ENCODE peak calls at places on chromosomes 3 and 15, in ten cellular contexts. One of them, this sample, is unnamed. For H3K4me1, the result is how much of the 10 kb centered on the place peaks cover.

GRCh38 chr15:86690566-86690965 is 610.9 kb downstream of the AGBL1 start:
- ATAC-seq in mucosa of descending colon: no peak
- ATAC-seq in heart left ventricle: no peak
- ATAC-seq in body of pancreas: no peak
- ATAC-seq in GM12878: no peak
- ATAC-seq in thoracic aorta: no peak
- ATAC-seq in GM23338: no peak
- ATAC-seq in upper lobe of left lung: no peak
- ATAC-seq in left lung: no peak
- ATAC-seq in psoas muscle: no peak
- ATAC-seq in this sample: no peak

GRCh38 chr3:105634719-105635118 is 234.1 kb downstream of the CBLB start:
- ATAC-seq in GM12878: no peak
- ATAC-seq in psoas muscle: no peak
- ATAC-seq in body of pancreas: no peak
- ATAC-seq in left lung: no peak
- ATAC-seq in GM23338: no peak
- ATAC-seq in thoracic aorta: no peak
- ATAC-seq in mucosa of descending colon: no peak
- ATAC-seq in heart left ventricle: no peak
- ATAC-seq in upper lobe of left lung: no peak
- ATAC-seq in this sample: no peak

GRCh38 chr3:114327665-114328064 is 33.8 kb downstream of the TIGIT start:
- ATAC-seq in upper lobe of left lung: no peak
- ATAC-seq in heart left ventricle: no peak
- ATAC-seq in left lung: no peak
- ATAC-seq in mucosa of descending colon: no peak
- ATAC-seq in GM23338: no peak
- ATAC-seq in thoracic aorta: no peak
- ATAC-seq in body of pancreas: no peak
- ATAC-seq in GM12878: peak
- ATAC-seq in psoas muscle: no peak
- ATAC-seq in this sample: no peak

GRCh38 chr3:124296416-124296815 is 304.5 kb upstream of the ROPN1 start:
- ATAC-seq in GM23338: no peak
- ATAC-seq in psoas muscle: no peak
- ATAC-seq in upper lobe of left lung: no peak
- ATAC-seq in left lung: no peak
- ATAC-seq in heart left ventricle: no peak
- ATAC-seq in thoracic aorta: no peak
- ATAC-seq in mucosa of descending colon: no peak
- ATAC-seq in GM12878: no peak
- ATAC-seq in body of pancreas: no peak
- ATAC-seq in this sample: no peak

GRCh38 chr3:106589306-106589942 is 720.6 kb upstream of the CBLB start:
- ATAC-seq in GM23338: no peak
- ATAC-seq in psoas muscle: no peak
- ATAC-seq in body of pancreas: no peak
- ATAC-seq in heart left ventricle: no peak
- ATAC-seq in thoracic aorta: no peak
- ATAC-seq in GM12878: no peak
- ATAC-seq in mucosa of descending colon: no peak
- ATAC-seq in upper lobe of left lung: peak
- ATAC-seq in left lung: no peak
- ATAC-seq in this sample: no peak

GRCh38 chr3:72274511-72275295 is 489.8 kb upstream of the PROK2 start:
- ATAC-seq in GM12878: peak
- ATAC-seq in psoas muscle: no peak
- ATAC-seq in mucosa of descending colon: peak
- ATAC-seq in upper lobe of left lung: peak
- ATAC-seq in body of pancreas: peak
- ATAC-seq in left lung: peak
- ATAC-seq in heart left ventricle: no peak
- ATAC-seq in GM23338: no peak
- ATAC-seq in thoracic aorta: no peak
- ATAC-seq in this sample: peak

GRCh38 chr15:63891763-63892123 is 58.0 kb upstream of the HERC1 start:
- ATAC-seq in psoas muscle: no peak
- ATAC-seq in mucosa of descending colon: no peak
- ATAC-seq in body of pancreas: no peak
- ATAC-seq in left lung: no peak
- ATAC-seq in GM23338: no peak
- ATAC-seq in upper lobe of left lung: no peak
- ATAC-seq in heart left ventricle: no peak
- ATAC-seq in GM12878: peak
- ATAC-seq in thoracic aorta: no peak
- ATAC-seq in this sample: no peak

GRCh38 chr15:69324565-69324964 is 25.9 kb downstream of the PAQR5 start:
- ATAC-seq in body of pancreas: no peak
- ATAC-seq in GM12878: no peak
- ATAC-seq in thoracic aorta: no peak
- ATAC-seq in psoas muscle: no peak
- ATAC-seq in left lung: no peak
- ATAC-seq in GM23338: no peak
- ATAC-seq in heart left ventricle: no peak
- ATAC-seq in upper lobe of left lung: no peak
- ATAC-seq in mucosa of descending colon: no peak
- ATAC-seq in this sample: no peak

GRCh38 chr3:142211034-142211433 is 14.4 kb downstream of the GK5 start:
- ATAC-seq in GM23338: peak
- ATAC-seq in psoas muscle: no peak
- ATAC-seq in body of pancreas: no peak
- ATAC-seq in mucosa of descending colon: peak
- ATAC-seq in left lung: no peak
- ATAC-seq in upper lobe of left lung: no peak
- ATAC-seq in GM12878: peak
- ATAC-seq in thoracic aorta: no peak
- ATAC-seq in heart left ventricle: no peak
- ATAC-seq in this sample: peak

GRCh38 chr3:24136624-24137310 is 191.7 kb downstream of the NR1D2 start:
- ATAC-seq in left lung: no peak
- ATAC-seq in upper lobe of left lung: no peak
- ATAC-seq in GM23338: no peak
- ATAC-seq in mucosa of descending colon: peak
- ATAC-seq in thoracic aorta: no peak
- ATAC-seq in body of pancreas: no peak
- ATAC-seq in psoas muscle: no peak
- ATAC-seq in GM12878: no peak
- ATAC-seq in heart left ventricle: no peak
- ATAC-seq in this sample: no peak

GRCh38 chr3:62184559-62184958 is 188.8 kb downstream of the FEZF2 start:
- ATAC-seq in GM23338: peak
- ATAC-seq in heart left ventricle: no peak
- ATAC-seq in mucosa of descending colon: no peak
- ATAC-seq in GM12878: peak
- ATAC-seq in upper lobe of left lung: peak
- ATAC-seq in thoracic aorta: no peak
- ATAC-seq in body of pancreas: no peak
- ATAC-seq in left lung: no peak
- ATAC-seq in psoas muscle: no peak
- ATAC-seq in this sample: no peak

GRCh38 chr3:126851934-126852333 is 131.0 kb upstream of the PLXNA1 start:
- ATAC-seq in heart left ventricle: no peak
- ATAC-seq in mucosa of descending colon: no peak
- ATAC-seq in GM12878: no peak
- ATAC-seq in GM23338: no peak
- ATAC-seq in left lung: no peak
- ATAC-seq in upper lobe of left lung: no peak
- ATAC-seq in psoas muscle: no peak
- ATAC-seq in thoracic aorta: no peak
- ATAC-seq in body of pancreas: no peak
- ATAC-seq in this sample: no peak

GRCh38 chr3:161484226-161484625 is 12.4 kb upstream of the OTOL1 start:
- ATAC-seq in GM12878: no peak
- ATAC-seq in heart left ventricle: no peak
- ATAC-seq in GM23338: no peak
- ATAC-seq in left lung: no peak
- ATAC-seq in mucosa of descending colon: no peak
- ATAC-seq in thoracic aorta: no peak
- ATAC-seq in body of pancreas: no peak
- ATAC-seq in upper lobe of left lung: no peak
- ATAC-seq in psoas muscle: no peak
- ATAC-seq in this sample: no peak

DNA sequence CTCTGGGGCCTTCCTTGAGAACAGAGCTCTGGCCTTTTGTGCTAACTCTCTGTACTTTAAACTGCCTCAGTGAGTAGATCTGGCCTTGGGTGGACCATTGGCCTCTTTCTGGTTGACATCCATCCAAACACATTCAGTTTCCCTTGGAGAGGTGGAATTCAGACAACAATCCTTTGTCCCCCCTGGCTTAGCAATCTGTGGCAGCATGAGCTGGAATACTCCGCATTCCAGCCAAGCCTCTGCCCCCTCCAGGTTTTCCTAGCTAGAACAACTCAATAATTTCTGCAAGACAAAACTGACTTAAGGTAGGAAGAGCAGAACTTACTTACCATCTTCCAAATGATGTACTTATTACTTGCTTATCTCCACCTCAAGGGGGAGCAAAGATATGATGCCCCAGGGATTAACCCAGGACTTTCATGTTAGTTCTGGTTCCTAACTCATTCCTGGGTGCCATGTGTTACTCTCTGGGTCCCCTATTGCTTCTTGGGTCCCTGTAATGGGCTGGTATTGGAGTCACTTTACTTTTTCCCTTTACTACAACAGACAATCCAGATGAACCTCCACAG is 21.8 kb upstream of the IL16 start:
- ATAC-seq in heart left ventricle: no peak
- ATAC-seq in thoracic aorta: no peak
- ATAC-seq in GM23338: no peak
- ATAC-seq in GM12878: no peak
- ATAC-seq in mucosa of descending colon: no peak
- ATAC-seq in upper lobe of left lung: no peak
- ATAC-seq in left lung: no peak
- ATAC-seq in psoas muscle: no peak
- ATAC-seq in body of pancreas: no peak
- ATAC-seq in this sample: no peak
- TF ChIP-seq CTCF in heart left ventricle: no peak
- TF ChIP-seq CTCF in thoracic aorta: no peak
- TF ChIP-seq CTCF in GM23338: peak
- TF ChIP-seq CTCF in GM12878: no peak
- TF ChIP-seq CTCF in mucosa of descending colon: no peak
- TF ChIP-seq CTCF in upper lobe of left lung: no peak
- TF ChIP-seq CTCF in left lung: no peak
- TF ChIP-seq CTCF in psoas muscle: no peak
- TF ChIP-seq CTCF in body of pancreas: no peak
- TF ChIP-seq CTCF in this sample: no peak

GRCh38 chr3:155554777-155555445 is 190.0 kb downstream of the PLCH1 start:
- ATAC-seq in heart left ventricle: no peak
- ATAC-seq in thoracic aorta: no peak
- ATAC-seq in body of pancreas: peak
- ATAC-seq in GM12878: peak
- ATAC-seq in psoas muscle: no peak
- ATAC-seq in upper lobe of left lung: no peak
- ATAC-seq in left lung: peak
- ATAC-seq in GM23338: no peak
- ATAC-seq in mucosa of descending colon: peak
- ATAC-seq in this sample: no peak
- H3K4me1 ChIP-seq in heart left ventricle: under half
- H3K4me1 ChIP-seq in thoracic aorta: under half
- H3K4me1 ChIP-seq in body of pancreas: under half
- H3K4me1 ChIP-seq in GM12878: under half
- H3K4me1 ChIP-seq in psoas muscle: under half
- H3K4me1 ChIP-seq in upper lobe of left lung: under half
- H3K4me1 ChIP-seq in left lung: under half
- H3K4me1 ChIP-seq in GM23338: under half
- H3K4me1 ChIP-seq in mucosa of descending colon: under half
- H3K4me1 ChIP-seq in this sample: under half

DNA sequence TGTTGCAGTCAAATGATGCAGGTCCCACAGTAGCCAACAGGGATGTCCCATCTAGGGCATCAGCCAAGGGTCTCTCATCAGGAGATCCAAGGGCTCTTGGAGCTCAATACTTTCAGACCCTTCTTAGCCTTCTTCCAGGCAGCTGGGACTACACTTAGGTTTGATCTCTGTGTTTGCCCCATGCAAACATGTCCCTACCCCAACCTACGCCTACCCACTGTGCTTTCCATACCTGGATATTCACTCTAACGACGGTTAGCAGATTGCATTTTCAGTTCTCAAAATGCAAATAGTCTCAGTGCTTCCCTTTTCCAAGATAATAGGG is 837 bp upstream of the CEP70 start:
- ATAC-seq in body of pancreas: no peak
- ATAC-seq in psoas muscle: no peak
- ATAC-seq in heart left ventricle: no peak
- ATAC-seq in GM12878: no peak
- ATAC-seq in left lung: no peak
- ATAC-seq in mucosa of descending colon: no peak
- ATAC-seq in GM23338: no peak
- ATAC-seq in thoracic aorta: no peak
- ATAC-seq in upper lobe of left lung: no peak
- ATAC-seq in this sample: no peak
- TF ChIP-seq CTCF in body of pancreas: no peak
- TF ChIP-seq CTCF in psoas muscle: no peak
- TF ChIP-seq CTCF in heart left ventricle: no peak
- TF ChIP-seq CTCF in GM12878: no peak
- TF ChIP-seq CTCF in left lung: no peak
- TF ChIP-seq CTCF in mucosa of descending colon: no peak
- TF ChIP-seq CTCF in GM23338: no peak
- TF ChIP-seq CTCF in thoracic aorta: no peak
- TF ChIP-seq CTCF in upper lobe of left lung: no peak
- TF ChIP-seq CTCF in this sample: no peak

GRCh38 chr3:10285742-10286524 is 6.8 kb downstream of the GHRL start:
- ATAC-seq in thoracic aorta: no peak
- ATAC-seq in psoas muscle: no peak
- ATAC-seq in GM23338: no peak
- ATAC-seq in body of pancreas: no peak
- ATAC-seq in upper lobe of left lung: no peak
- ATAC-seq in left lung: peak
- ATAC-seq in mucosa of descending colon: no peak
- ATAC-seq in GM12878: no peak
- ATAC-seq in heart left ventricle: no peak
- ATAC-seq in this sample: no peak

GRCh38 chr3:10285307-10285706 is 7.4 kb downstream of the GHRL start:
- ATAC-seq in mucosa of descending colon: no peak
- ATAC-seq in body of pancreas: no peak
- ATAC-seq in upper lobe of left lung: no peak
- ATAC-seq in GM12878: no peak
- ATAC-seq in psoas muscle: no peak
- ATAC-seq in heart left ventricle: no peak
- ATAC-seq in left lung: no peak
- ATAC-seq in thoracic aorta: no peak
- ATAC-seq in GM23338: no peak
- ATAC-seq in this sample: no peak

GRCh38 chr3:10281951-10282350 is 10.8 kb downstream of the GHRL start:
- ATAC-seq in upper lobe of left lung: peak
- ATAC-seq in GM12878: no peak
- ATAC-seq in mucosa of descending colon: no peak
- ATAC-seq in body of pancreas: no peak
- ATAC-seq in GM23338: no peak
- ATAC-seq in thoracic aorta: no peak
- ATAC-seq in left lung: no peak
- ATAC-seq in heart left ventricle: no peak
- ATAC-seq in psoas muscle: no peak
- ATAC-seq in this sample: no peak

GRCh38 chr3:10284496-10284895 is 8.3 kb downstream of the GHRL start:
- ATAC-seq in mucosa of descending colon: no peak
- ATAC-seq in psoas muscle: no peak
- ATAC-seq in GM12878: peak
- ATAC-seq in heart left ventricle: no peak
- ATAC-seq in body of pancreas: no peak
- ATAC-seq in upper lobe of left lung: no peak
- ATAC-seq in GM23338: no peak
- ATAC-seq in left lung: no peak
- ATAC-seq in thoracic aorta: no peak
- ATAC-seq in this sample: no peak

GRCh38 chr3:10283638-10284037 is 9.1 kb downstream of the GHRL start:
- ATAC-seq in GM12878: no peak
- ATAC-seq in GM23338: no peak
- ATAC-seq in psoas muscle: no peak
- ATAC-seq in heart left ventricle: no peak
- ATAC-seq in mucosa of descending colon: no peak
- ATAC-seq in left lung: peak
- ATAC-seq in thoracic aorta: no peak
- ATAC-seq in upper lobe of left lung: no peak
- ATAC-seq in body of pancreas: peak
- ATAC-seq in this sample: no peak
- H3K4me1 ChIP-seq in GM12878: under half
- H3K4me1 ChIP-seq in GM23338: under half
- H3K4me1 ChIP-seq in psoas muscle: under half
- H3K4me1 ChIP-seq in heart left ventricle: under half
- H3K4me1 ChIP-seq in mucosa of descending colon: under half
- H3K4me1 ChIP-seq in left lung: under half
- H3K4me1 ChIP-seq in thoracic aorta: under half
- H3K4me1 ChIP-seq in upper lobe of left lung: under half
- H3K4me1 ChIP-seq in body of pancreas: under half
- H3K4me1 ChIP-seq in this sample: under half

This sample was measured in gastroesophageal sphincter.